ENCODE peak calls at places on chromosome 20, in four cellular contexts. D is smooth muscle cell of the brain vasculature, O is NCI-H524, S is HTR-8/SVneo. B is an unnamed sample.
A peak's percentile ranks its signal among the peaks of the same experiment; 100 is the strongest.

GRCh38 chr20:17885544-17885943 is 83.0 kb downstream of the SNX5 start:
- DNase-seq in O (no peak), D (no peak), S (no peak), B (no peak)

GRCh38 chr20:57106692-57107091 is 159.7 kb downstream of the BMP7 start:
- DNase-seq in O (no peak), S (no peak), D (no peak), B (no peak)

GRCh38 chr20:36506253-36506652 is 35.1 kb upstream of the MYL9 start:
- DNase-seq in S (peak; percentile 62), O (no peak), D (no peak), B (peak; percentile 66)

GRCh38 chr20:8573686-8574085 is 441.6 kb downstream of the PLCB1 start:
- DNase-seq in O (no peak), S (no peak), D (no peak), B (no peak)

GRCh38 chr20:14561733-14562132 is 224.3 kb upstream of the FLRT3 start:
- DNase-seq in S (no peak), D (no peak), O (no peak), B (peak; percentile 84)

GRCh38 chr20:49704932-49705336 is 8.7 kb downstream of the B4GALT5 start:
- DNase-seq in O (no peak), S (no peak), D (no peak), B (no peak)

GRCh38 chr20:45445805-45446562 is 23.6 kb upstream of the WFDC2 start:
- DNase-seq in O (peak; percentile 1), D (no peak), S (peak; percentile 66), B (no peak)

GRCh38 chr20:48668451-48668946 is 159.3 kb downstream of the PREX1 start:
- DNase-seq in S (no peak), O (no peak), D (peak; percentile 28), B (no peak)

GRCh38 chr20:34621383-34622367 is 55.2 kb downstream of the PIGU start:
- DNase-seq in O (no peak), D (no peak), S (no peak), B (no peak)

GRCh38 chr20:346640-347316 is at the start of gene NRSN2:
- DNase-seq in O (peak; percentile 96), D (no peak), S (peak; percentile 83), B (peak; percentile 64)

GRCh38 chr20:24382775-24383174 is 86.7 kb upstream of the SYNDIG1 start:
- DNase-seq in D (no peak), S (no peak), O (peak; percentile 98), B (peak; percentile 90)

GRCh38 chr20:21709535-21709904 is 4.1 kb downstream of the PAX1 start:
- DNase-seq in S (no peak), D (no peak), O (no peak), B (no peak)

GRCh38 chr20:46056970-46057855 is 28.2 kb downstream of the SLC12A5 start:
- DNase-seq in D (no peak), O (no peak), S (peak; percentile 70), B (no peak)